ENCODE peak calls at places on chromosomes 4 and X, in four cellular contexts. I is tibial artery, Z is Peyer's patch, D is heart right ventricle. B is an unnamed sample.
A peak's percentile ranks its signal among the peaks of the same experiment; 100 is the strongest.

GRCh38 chr4:56260320-56260719 is 127.0 kb downstream of the AASDH start:
- DNase-seq in Z (no peak), D (no peak), I (no peak), B (no peak)

GRCh38 chr4:98716796-98717195 is 58.4 kb upstream of the TSPAN5 start:
- DNase-seq in I (no peak), Z (no peak), D (no peak), B (no peak)

GRCh38 chrX:129762448-129762847 is 17.3 kb upstream of the SASH3 start:
- DNase-seq in Z (no peak), D (no peak), I (no peak), B (no peak)

GRCh38 chr4:173014113-173014558 is 154.5 kb upstream of the GALNT7 start:
- DNase-seq in D (peak; percentile 13), I (no peak), Z (no peak), B (peak; percentile 58)

GRCh38 chr4:83490876-83491450 is 6.1 kb upstream of the ABRAXAS1 start:
- DNase-seq in D (no peak), I (no peak), Z (peak; percentile 55), B (no peak)

GRCh38 chr4:138828926-138829325 is 186.7 kb upstream of the NOCT start:
- DNase-seq in I (no peak), D (no peak), Z (no peak), B (no peak)

GRCh38 chrX:103211012-103211715 is 3.7 kb upstream of the BEX4 start:
- DNase-seq in Z (peak; percentile 71), I (peak; percentile 32), D (peak; percentile 41), B (peak; percentile 26)

GRCh38 chrX:100868273-100868672 is 5.9 kb downstream of the NOX1 start:
- DNase-seq in D (no peak), I (no peak), Z (no peak), B (no peak)

GRCh38 chr4:128570380-128570779 is 239.1 kb upstream of the JADE1 start:
- DNase-seq in I (peak; percentile 82), D (no peak), Z (peak; percentile 57), B (no peak)

GRCh38 chr4:156968479-156968984 is 3.1 kb downstream of the PDGFC start:
- DNase-seq in Z (peak; percentile 81), I (peak; percentile 73), D (peak; percentile 57), B (peak; percentile 58)

GRCh38 chrX:78658851-78659744 is at the start of gene RTL3:
- DNase-seq in Z (no peak), D (no peak), I (no peak), B (no peak)

GRCh38 chr4:107931775-107932321 is 499 bp downstream of the CYP2U1 start:
- DNase-seq in I (peak; percentile 26), D (peak; percentile 9), Z (peak; percentile 79), B (no peak)

GRCh38 chrX:81414630-81415029 is 212.7 kb downstream of the SH3BGRL start:
- DNase-seq in I (no peak), D (no peak), Z (no peak), B (no peak)

GRCh38 chr4:187357045-187357643 is 633.5 kb upstream of the FAT1 start:
- DNase-seq in Z (no peak), D (no peak), I (no peak), B (no peak)

GRCh38 chr4:38985363-38986065 is 46.7 kb downstream of the TMEM156 start:
- DNase-seq in Z (no peak), I (no peak), D (no peak), B (no peak)

GRCh38 chr4:146302833-146303232 is 88.5 kb downstream of the REELD1 start:
- DNase-seq in D (no peak), I (no peak), Z (no peak), B (no peak)

GRCh38 chrX:40154229-40154852 is 56.6 kb upstream of the BCOR start:
- DNase-seq in Z (no peak), D (peak; percentile 53), I (no peak), B (peak; percentile 73)

GRCh38 chr4:101152521-101152920 is 194.8 kb downstream of the PPP3CA start:
- DNase-seq in D (no peak), I (no peak), Z (no peak), B (no peak)

GRCh38 chr4:152348670-152349069 is 187.2 kb downstream of the FBXW7 start:
- DNase-seq in Z (no peak), I (no peak), D (no peak), B (no peak)

GRCh38 chr4:169079942-169080827 is 70.1 kb upstream of the CBR4 start:
- DNase-seq in Z (peak; percentile 62), I (peak; percentile 73), D (peak; percentile 31), B (no peak)

GRCh38 chr4:167020410-167020809 is 213.9 kb downstream of the SPOCK3 start:
- DNase-seq in I (no peak), D (no peak), Z (no peak), B (peak; percentile 23)

GRCh38 chr4:78561677-78562076 is 10.1 kb downstream of the ANXA3 start:
- DNase-seq in I (no peak), Z (no peak), D (no peak), B (no peak)

GRCh38 chrX:319579-320125 is 1.1 kb upstream of the GTPBP6 start:
- DNase-seq in D (no peak), Z (no peak), I (peak; percentile 26), B (peak; percentile 38)

GRCh38 chrX:23616361-23616760 is 50.9 kb upstream of the PRDX4 start:
- DNase-seq in I (no peak), Z (no peak), D (no peak), B (no peak)

GRCh38 chrX:111649641-111650040 is 31.3 kb upstream of the ALG13 start:
- DNase-seq in Z (no peak), I (no peak), D (no peak), B (no peak)

GRCh38 chr4:71426381-71427042 is 87.7 kb downstream of the SLC4A4 start:
- DNase-seq in I (no peak), D (no peak), Z (no peak), B (no peak)

GRCh38 chrX:43707812-43708548 is 51.9 kb downstream of the MAOA start:
- DNase-seq in D (peak; percentile 40), I (peak; percentile 72), Z (peak; percentile 91), B (no peak)

GRCh38 chr4:25172964-25173917 is 13.0 kb upstream of the SEPSECS start:
- DNase-seq in I (peak; percentile 56), D (peak; percentile 77), Z (no peak), B (no peak)

GRCh38 chr4:7279902-7280301 is 87.6 kb downstream of the SORCS2 start:
- DNase-seq in Z (no peak), I (no peak), D (no peak), B (no peak)

GRCh38 chr4:152900395-152900794 is 35.7 kb upstream of the FHDC1 start:
- DNase-seq in Z (no peak), I (no peak), D (no peak), B (no peak)

GRCh38 chr4:78213218-78213617 is 156.1 kb downstream of the FRAS1 start:
- DNase-seq in D (no peak), I (no peak), Z (no peak), B (no peak)

GRCh38 chrX:29435396-29435795 is 780.0 kb upstream of the MAGEB2 start:
- DNase-seq in D (no peak), I (no peak), Z (no peak), B (no peak)

GRCh38 chrX:67619253-67619652 is 75.4 kb downstream of the AR start:
- DNase-seq in D (no peak), Z (no peak), I (no peak), B (no peak)

GRCh38 chr4:71635094-71635493 is 148.8 kb downstream of the GC start:
- DNase-seq in I (no peak), D (no peak), Z (no peak), B (no peak)

GRCh38 chr4:165208741-165209388 is 1.5 kb downstream of the KLHL2 start:
- DNase-seq in Z (no peak), I (no peak), D (no peak), B (no peak)

GRCh38 chr4:7029921-7030320 is 13.3 kb upstream of the TADA2B start:
- DNase-seq in D (no peak), Z (no peak), I (no peak), B (no peak)

GRCh38 chrX:147550217-147550616 is 361.5 kb upstream of the FMR1 start:
- DNase-seq in D (no peak), Z (no peak), I (no peak), B (peak; percentile 53)
- TF ChIP-seq CTCF in D (peak; percentile 36), Z (no peak), I (no peak), B (peak; percentile 61)

GRCh38 chr4:123096038-123096437 is 173.6 kb upstream of the NUDT6 start:
- DNase-seq in I (no peak), D (no peak), Z (no peak), B (no peak)
- TF ChIP-seq CTCF in I (no peak), D (no peak), Z (no peak), B (peak; percentile 51)

DNA sequence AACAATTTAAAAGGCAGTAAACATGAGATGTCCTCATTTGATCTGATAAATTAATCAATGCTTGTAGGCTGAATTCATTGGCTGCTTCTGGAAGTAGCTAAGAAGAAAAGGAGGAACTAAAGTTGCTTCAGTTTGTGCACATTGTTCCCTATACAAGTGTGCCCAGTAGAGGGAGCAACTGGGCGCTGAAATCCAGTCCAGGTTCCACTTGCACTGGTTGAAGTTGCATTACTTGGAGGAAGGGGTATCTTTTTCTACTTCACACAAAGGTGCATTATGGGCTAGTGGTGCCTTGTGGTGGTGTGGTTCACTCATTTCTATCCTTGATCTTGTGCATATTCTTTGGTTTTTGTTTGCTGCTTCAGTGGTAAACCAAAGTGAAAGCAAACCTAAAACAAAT is 67.9 kb upstream of the SOX3 start:
- DNase-seq in D (peak; percentile 3), Z (peak; percentile 56), I (peak; percentile 22), B (peak; percentile 41)
- TF ChIP-seq CTCF in D (peak; percentile 55), Z (no peak), I (peak; percentile 31), B (peak; percentile 55)

GRCh38 chrX:95071052-95071451 is 1397.0 kb downstream of the FAM133A start:
- DNase-seq in D (no peak), Z (no peak), I (no peak), B (no peak)
- TF ChIP-seq CTCF in D (peak; percentile 26), Z (no peak), I (no peak), B (no peak)

DNA sequence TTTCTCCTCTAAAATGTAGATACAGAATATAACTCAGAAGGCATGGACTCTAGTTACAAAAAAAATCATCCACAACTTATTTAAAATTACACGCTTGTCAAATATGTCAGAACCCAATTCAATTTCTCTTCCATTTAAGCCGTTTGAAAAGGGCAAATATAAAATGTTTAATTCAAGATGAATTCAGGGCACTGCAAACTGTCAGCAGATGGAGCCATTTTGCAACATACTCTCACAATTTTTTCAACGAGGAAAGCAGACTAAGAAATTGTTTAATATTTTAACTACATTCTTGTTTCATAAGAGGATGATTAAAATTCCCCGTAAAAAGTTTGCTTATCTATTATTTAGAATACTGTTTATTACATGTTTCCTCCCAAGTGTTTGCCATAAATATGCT is 321.3 kb upstream of the CPXCR1 start:
- DNase-seq in Z (no peak), D (no peak), I (no peak), B (no peak)
- TF ChIP-seq CTCF in Z (no peak), D (no peak), I (no peak), B (no peak)

B was measured in glutamatergic neuron.